ENCODE peak calls at places on chromosome 19, in ten cellular contexts. One of them, this sample, is unnamed.

GRCh38 chr19:5645409-5645808 is 22.5 kb downstream of the SAFB start:
- DNase-seq in Caki2: no peak
- DNase-seq in stimulated activated CD4-positive, alpha-beta T cell treated with anti-CD3 and anti-CD28 coated beads, Interleukin-4, amount 100 ng/mL, for 24 hours: no peak
- DNase-seq in right lobe of liver: no peak
- DNase-seq in body of pancreas: no peak
- DNase-seq in GM04503: no peak
- DNase-seq in fibroblast of the aortic adventitia: no peak
- DNase-seq in spleen: peak
- DNase-seq in lower leg skin: no peak
- DNase-seq in T1000: no peak
- DNase-seq in this sample: no peak

GRCh38 chr19:5826531-5827341 is 12.8 kb downstream of the FUT6 start:
- DNase-seq in Caki2: peak
- DNase-seq in stimulated activated CD4-positive, alpha-beta T cell treated with anti-CD3 and anti-CD28 coated beads, Interleukin-4, amount 100 ng/mL, for 24 hours: no peak
- DNase-seq in right lobe of liver: peak
- DNase-seq in body of pancreas: peak
- DNase-seq in GM04503: no peak
- DNase-seq in fibroblast of the aortic adventitia: peak
- DNase-seq in spleen: peak
- DNase-seq in lower leg skin: peak
- DNase-seq in T1000: peak
- DNase-seq in this sample: peak

GRCh38 chr19:46202872-46203860 is 26.4 kb upstream of the IGFL1 start:
- DNase-seq in Caki2: peak
- DNase-seq in stimulated activated CD4-positive, alpha-beta T cell treated with anti-CD3 and anti-CD28 coated beads, Interleukin-4, amount 100 ng/mL, for 24 hours: no peak
- DNase-seq in right lobe of liver: no peak
- DNase-seq in body of pancreas: no peak
- DNase-seq in GM04503: no peak
- DNase-seq in fibroblast of the aortic adventitia: no peak
- DNase-seq in spleen: no peak
- DNase-seq in lower leg skin: no peak
- DNase-seq in T1000: no peak
- DNase-seq in this sample: peak

GRCh38 chr19:19956431-19957075 is 55.8 kb downstream of the ZNF93 start:
- DNase-seq in Caki2: no peak
- DNase-seq in stimulated activated CD4-positive, alpha-beta T cell treated with anti-CD3 and anti-CD28 coated beads, Interleukin-4, amount 100 ng/mL, for 24 hours: no peak
- DNase-seq in right lobe of liver: no peak
- DNase-seq in body of pancreas: no peak
- DNase-seq in GM04503: no peak
- DNase-seq in fibroblast of the aortic adventitia: no peak
- DNase-seq in spleen: no peak
- DNase-seq in lower leg skin: no peak
- DNase-seq in T1000: no peak
- DNase-seq in this sample: peak

GRCh38 chr19:33192010-33192409 is 2.1 kb upstream of the LRP3 start:
- DNase-seq in Caki2: no peak
- DNase-seq in stimulated activated CD4-positive, alpha-beta T cell treated with anti-CD3 and anti-CD28 coated beads, Interleukin-4, amount 100 ng/mL, for 24 hours: no peak
- DNase-seq in right lobe of liver: no peak
- DNase-seq in body of pancreas: no peak
- DNase-seq in GM04503: no peak
- DNase-seq in fibroblast of the aortic adventitia: no peak
- DNase-seq in spleen: peak
- DNase-seq in lower leg skin: no peak
- DNase-seq in T1000: no peak
- DNase-seq in this sample: no peak

GRCh38 chr19:19160489-19161035 is 9.5 kb downstream of the MEF2B start:
- DNase-seq in Caki2: no peak
- DNase-seq in stimulated activated CD4-positive, alpha-beta T cell treated with anti-CD3 and anti-CD28 coated beads, Interleukin-4, amount 100 ng/mL, for 24 hours: no peak
- DNase-seq in right lobe of liver: no peak
- DNase-seq in body of pancreas: no peak
- DNase-seq in GM04503: no peak
- DNase-seq in fibroblast of the aortic adventitia: no peak
- DNase-seq in spleen: peak
- DNase-seq in lower leg skin: no peak
- DNase-seq in T1000: no peak
- DNase-seq in this sample: no peak

GRCh38 chr19:31353826-31354225 is 4.6 kb upstream of the TSHZ3 start:
- DNase-seq in Caki2: no peak
- DNase-seq in stimulated activated CD4-positive, alpha-beta T cell treated with anti-CD3 and anti-CD28 coated beads, Interleukin-4, amount 100 ng/mL, for 24 hours: no peak
- DNase-seq in right lobe of liver: no peak
- DNase-seq in body of pancreas: peak
- DNase-seq in GM04503: no peak
- DNase-seq in fibroblast of the aortic adventitia: no peak
- DNase-seq in spleen: no peak
- DNase-seq in lower leg skin: no peak
- DNase-seq in T1000: no peak
- DNase-seq in this sample: peak

GRCh38 chr19:36638862-36639510 is 27.7 kb downstream of the ZNF461 start:
- DNase-seq in Caki2: peak
- DNase-seq in stimulated activated CD4-positive, alpha-beta T cell treated with anti-CD3 and anti-CD28 coated beads, Interleukin-4, amount 100 ng/mL, for 24 hours: no peak
- DNase-seq in right lobe of liver: no peak
- DNase-seq in body of pancreas: no peak
- DNase-seq in GM04503: no peak
- DNase-seq in fibroblast of the aortic adventitia: peak
- DNase-seq in spleen: no peak
- DNase-seq in lower leg skin: no peak
- DNase-seq in T1000: no peak
- DNase-seq in this sample: no peak

GRCh38 chr19:23052349-23052748 is 49.4 kb upstream of the ZNF728 start:
- DNase-seq in Caki2: no peak
- DNase-seq in stimulated activated CD4-positive, alpha-beta T cell treated with anti-CD3 and anti-CD28 coated beads, Interleukin-4, amount 100 ng/mL, for 24 hours: no peak
- DNase-seq in right lobe of liver: no peak
- DNase-seq in body of pancreas: no peak
- DNase-seq in GM04503: no peak
- DNase-seq in fibroblast of the aortic adventitia: no peak
- DNase-seq in spleen: no peak
- DNase-seq in lower leg skin: no peak
- DNase-seq in T1000: no peak
- DNase-seq in this sample: no peak

GRCh38 chr19:18344546-18344945 is 4.1 kb downstream of the PGPEP1 start:
- DNase-seq in Caki2: no peak
- DNase-seq in stimulated activated CD4-positive, alpha-beta T cell treated with anti-CD3 and anti-CD28 coated beads, Interleukin-4, amount 100 ng/mL, for 24 hours: no peak
- DNase-seq in right lobe of liver: no peak
- DNase-seq in body of pancreas: no peak
- DNase-seq in GM04503: no peak
- DNase-seq in fibroblast of the aortic adventitia: no peak
- DNase-seq in spleen: no peak
- DNase-seq in lower leg skin: no peak
- DNase-seq in T1000: no peak
- DNase-seq in this sample: no peak

GRCh38 chr19:45621389-45621788 is 17.8 kb downstream of the EML2 start:
- DNase-seq in Caki2: no peak
- DNase-seq in stimulated activated CD4-positive, alpha-beta T cell treated with anti-CD3 and anti-CD28 coated beads, Interleukin-4, amount 100 ng/mL, for 24 hours: no peak
- DNase-seq in right lobe of liver: no peak
- DNase-seq in body of pancreas: no peak
- DNase-seq in GM04503: no peak
- DNase-seq in fibroblast of the aortic adventitia: no peak
- DNase-seq in spleen: no peak
- DNase-seq in lower leg skin: no peak
- DNase-seq in T1000: no peak
- DNase-seq in this sample: no peak

GRCh38 chr19:38425810-38426466 is at the start of gene RASGRP4:
- DNase-seq in Caki2: no peak
- DNase-seq in stimulated activated CD4-positive, alpha-beta T cell treated with anti-CD3 and anti-CD28 coated beads, Interleukin-4, amount 100 ng/mL, for 24 hours: peak
- DNase-seq in right lobe of liver: peak
- DNase-seq in body of pancreas: peak
- DNase-seq in GM04503: no peak
- DNase-seq in fibroblast of the aortic adventitia: no peak
- DNase-seq in spleen: peak
- DNase-seq in lower leg skin: no peak
- DNase-seq in T1000: no peak
- DNase-seq in this sample: no peak

GRCh38 chr19:44704982-44705381 is 6.0 kb downstream of the CEACAM16 start:
- DNase-seq in Caki2: no peak
- DNase-seq in stimulated activated CD4-positive, alpha-beta T cell treated with anti-CD3 and anti-CD28 coated beads, Interleukin-4, amount 100 ng/mL, for 24 hours: no peak
- DNase-seq in right lobe of liver: no peak
- DNase-seq in body of pancreas: no peak
- DNase-seq in GM04503: no peak
- DNase-seq in fibroblast of the aortic adventitia: no peak
- DNase-seq in spleen: no peak
- DNase-seq in lower leg skin: no peak
- DNase-seq in T1000: no peak
- DNase-seq in this sample: no peak

GRCh38 chr19:46606681-46607440 is 5.7 kb downstream of the CALM3 start:
- DNase-seq in Caki2: no peak
- DNase-seq in stimulated activated CD4-positive, alpha-beta T cell treated with anti-CD3 and anti-CD28 coated beads, Interleukin-4, amount 100 ng/mL, for 24 hours: no peak
- DNase-seq in right lobe of liver: peak
- DNase-seq in body of pancreas: no peak
- DNase-seq in GM04503: no peak
- DNase-seq in fibroblast of the aortic adventitia: no peak
- DNase-seq in spleen: peak
- DNase-seq in lower leg skin: peak
- DNase-seq in T1000: no peak
- DNase-seq in this sample: no peak

GRCh38 chr19:15299568-15300409 is 32.5 kb downstream of the BRD4 start:
- DNase-seq in Caki2: no peak
- DNase-seq in stimulated activated CD4-positive, alpha-beta T cell treated with anti-CD3 and anti-CD28 coated beads, Interleukin-4, amount 100 ng/mL, for 24 hours: no peak
- DNase-seq in right lobe of liver: no peak
- DNase-seq in body of pancreas: no peak
- DNase-seq in GM04503: peak
- DNase-seq in fibroblast of the aortic adventitia: peak
- DNase-seq in spleen: peak
- DNase-seq in lower leg skin: no peak
- DNase-seq in T1000: no peak
- DNase-seq in this sample: no peak

GRCh38 chr19:17138937-17139598 is 63.5 kb downstream of the MYO9B start:
- DNase-seq in Caki2: no peak
- DNase-seq in stimulated activated CD4-positive, alpha-beta T cell treated with anti-CD3 and anti-CD28 coated beads, Interleukin-4, amount 100 ng/mL, for 24 hours: no peak
- DNase-seq in right lobe of liver: peak
- DNase-seq in body of pancreas: peak
- DNase-seq in GM04503: no peak
- DNase-seq in fibroblast of the aortic adventitia: no peak
- DNase-seq in spleen: no peak
- DNase-seq in lower leg skin: no peak
- DNase-seq in T1000: no peak
- DNase-seq in this sample: no peak

GRCh38 chr19:41871573-41872383 is 5.3 kb upstream of the CD79A start:
- DNase-seq in Caki2: peak
- DNase-seq in stimulated activated CD4-positive, alpha-beta T cell treated with anti-CD3 and anti-CD28 coated beads, Interleukin-4, amount 100 ng/mL, for 24 hours: peak
- DNase-seq in right lobe of liver: peak
- DNase-seq in body of pancreas: peak
- DNase-seq in GM04503: no peak
- DNase-seq in fibroblast of the aortic adventitia: no peak
- DNase-seq in spleen: peak
- DNase-seq in lower leg skin: no peak
- DNase-seq in T1000: no peak
- DNase-seq in this sample: no peak

GRCh38 chr19:1069009-1069779 is 2.2 kb downstream of the ARHGAP45 start:
- DNase-seq in Caki2: no peak
- DNase-seq in stimulated activated CD4-positive, alpha-beta T cell treated with anti-CD3 and anti-CD28 coated beads, Interleukin-4, amount 100 ng/mL, for 24 hours: peak
- DNase-seq in right lobe of liver: peak
- DNase-seq in body of pancreas: peak
- DNase-seq in GM04503: no peak
- DNase-seq in fibroblast of the aortic adventitia: no peak
- DNase-seq in spleen: peak
- DNase-seq in lower leg skin: peak
- DNase-seq in T1000: no peak
- DNase-seq in this sample: no peak

GRCh38 chr19:35828694-35829301 is 16.2 kb upstream of the PRODH2 start:
- DNase-seq in Caki2: peak
- DNase-seq in stimulated activated CD4-positive, alpha-beta T cell treated with anti-CD3 and anti-CD28 coated beads, Interleukin-4, amount 100 ng/mL, for 24 hours: peak
- DNase-seq in right lobe of liver: peak
- DNase-seq in body of pancreas: peak
- DNase-seq in GM04503: no peak
- DNase-seq in fibroblast of the aortic adventitia: peak
- DNase-seq in spleen: no peak
- DNase-seq in lower leg skin: no peak
- DNase-seq in T1000: peak
- DNase-seq in this sample: peak

GRCh38 chr19:16062789-16063188 is 13.5 kb upstream of the TPM4 start:
- DNase-seq in Caki2: no peak
- DNase-seq in stimulated activated CD4-positive, alpha-beta T cell treated with anti-CD3 and anti-CD28 coated beads, Interleukin-4, amount 100 ng/mL, for 24 hours: peak
- DNase-seq in right lobe of liver: no peak
- DNase-seq in body of pancreas: peak
- DNase-seq in GM04503: no peak
- DNase-seq in fibroblast of the aortic adventitia: peak
- DNase-seq in spleen: peak
- DNase-seq in lower leg skin: peak
- DNase-seq in T1000: no peak
- DNase-seq in this sample: peak

GRCh38 chr19:10577951-10578350 is 9.2 kb downstream of the AP1M2 start:
- DNase-seq in Caki2: no peak
- DNase-seq in stimulated activated CD4-positive, alpha-beta T cell treated with anti-CD3 and anti-CD28 coated beads, Interleukin-4, amount 100 ng/mL, for 24 hours: no peak
- DNase-seq in right lobe of liver: no peak
- DNase-seq in body of pancreas: no peak
- DNase-seq in GM04503: no peak
- DNase-seq in fibroblast of the aortic adventitia: no peak
- DNase-seq in spleen: no peak
- DNase-seq in lower leg skin: no peak
- DNase-seq in T1000: no peak
- DNase-seq in this sample: no peak

GRCh38 chr19:3140667-3141038 is 4.8 kb downstream of the GNA15 start:
- DNase-seq in Caki2: no peak
- DNase-seq in stimulated activated CD4-positive, alpha-beta T cell treated with anti-CD3 and anti-CD28 coated beads, Interleukin-4, amount 100 ng/mL, for 24 hours: no peak
- DNase-seq in right lobe of liver: no peak
- DNase-seq in body of pancreas: no peak
- DNase-seq in GM04503: no peak
- DNase-seq in fibroblast of the aortic adventitia: no peak
- DNase-seq in spleen: no peak
- DNase-seq in lower leg skin: no peak
- DNase-seq in T1000: no peak
- DNase-seq in this sample: no peak

GRCh38 chr19:41359741-41360140 is 4.2 kb downstream of the B9D2 start:
- DNase-seq in Caki2: no peak
- DNase-seq in stimulated activated CD4-positive, alpha-beta T cell treated with anti-CD3 and anti-CD28 coated beads, Interleukin-4, amount 100 ng/mL, for 24 hours: no peak
- DNase-seq in right lobe of liver: no peak
- DNase-seq in body of pancreas: no peak
- DNase-seq in GM04503: no peak
- DNase-seq in fibroblast of the aortic adventitia: no peak
- DNase-seq in spleen: no peak
- DNase-seq in lower leg skin: no peak
- DNase-seq in T1000: no peak
- DNase-seq in this sample: no peak

GRCh38 chr19:31937983-31938382 is 407.4 kb upstream of the ZNF507 start:
- DNase-seq in Caki2: no peak
- DNase-seq in stimulated activated CD4-positive, alpha-beta T cell treated with anti-CD3 and anti-CD28 coated beads, Interleukin-4, amount 100 ng/mL, for 24 hours: no peak
- DNase-seq in right lobe of liver: no peak
- DNase-seq in body of pancreas: no peak
- DNase-seq in GM04503: no peak
- DNase-seq in fibroblast of the aortic adventitia: no peak
- DNase-seq in spleen: no peak
- DNase-seq in lower leg skin: no peak
- DNase-seq in T1000: no peak
- DNase-seq in this sample: no peak

GRCh38 chr19:13938361-13939027 is at the start of gene PODNL1:
- DNase-seq in Caki2: no peak
- DNase-seq in stimulated activated CD4-positive, alpha-beta T cell treated with anti-CD3 and anti-CD28 coated beads, Interleukin-4, amount 100 ng/mL, for 24 hours: no peak
- DNase-seq in right lobe of liver: no peak
- DNase-seq in body of pancreas: no peak
- DNase-seq in GM04503: peak
- DNase-seq in fibroblast of the aortic adventitia: peak
- DNase-seq in spleen: no peak
- DNase-seq in lower leg skin: no peak
- DNase-seq in T1000: no peak
- DNase-seq in this sample: no peak

GRCh38 chr19:7391218-7391670 is 42.5 kb downstream of the ARHGEF18 start:
- DNase-seq in Caki2: peak
- DNase-seq in stimulated activated CD4-positive, alpha-beta T cell treated with anti-CD3 and anti-CD28 coated beads, Interleukin-4, amount 100 ng/mL, for 24 hours: no peak
- DNase-seq in right lobe of liver: no peak
- DNase-seq in body of pancreas: no peak
- DNase-seq in GM04503: no peak
- DNase-seq in fibroblast of the aortic adventitia: peak
- DNase-seq in spleen: no peak
- DNase-seq in lower leg skin: no peak
- DNase-seq in T1000: no peak
- DNase-seq in this sample: peak

GRCh38 chr19:1027953-1028902 is 1.8 kb downstream of the CNN2 start:
- DNase-seq in Caki2: peak
- DNase-seq in stimulated activated CD4-positive, alpha-beta T cell treated with anti-CD3 and anti-CD28 coated beads, Interleukin-4, amount 100 ng/mL, for 24 hours: peak
- DNase-seq in right lobe of liver: no peak
- DNase-seq in body of pancreas: peak
- DNase-seq in GM04503: peak
- DNase-seq in fibroblast of the aortic adventitia: peak
- DNase-seq in spleen: peak
- DNase-seq in lower leg skin: peak
- DNase-seq in T1000: peak
- DNase-seq in this sample: peak

GRCh38 chr19:17953316-17953801 is 13.5 kb upstream of the KCNN1 start:
- DNase-seq in Caki2: no peak
- DNase-seq in stimulated activated CD4-positive, alpha-beta T cell treated with anti-CD3 and anti-CD28 coated beads, Interleukin-4, amount 100 ng/mL, for 24 hours: no peak
- DNase-seq in right lobe of liver: no peak
- DNase-seq in body of pancreas: no peak
- DNase-seq in GM04503: no peak
- DNase-seq in fibroblast of the aortic adventitia: no peak
- DNase-seq in spleen: no peak
- DNase-seq in lower leg skin: no peak
- DNase-seq in T1000: no peak
- DNase-seq in this sample: no peak

This sample was measured in ELF-1.